ENCODE peak calls at places on chromosomes 4 and X, in eight cellular contexts. A is HFFc6, O is epithelial cell of proximal tubule, C is GM13976, B is body of pancreas, E is fibroblast of villous mesenchyme, K is hepatocyte, D is neural progenitor cell. J is an unnamed sample.

GRCh38 chr4:174214102-174214878 is 69.2 kb downstream of the FBXO8 start:
- DNase-seq in A (no peak), B (no peak), C (peak; percentile 34), D (peak; percentile 82), K (peak; percentile 33), E (peak; percentile 73), O (no peak), J (peak; percentile 29)

GRCh38 chrX:155020591-155020990 is 1.9 kb downstream of the F8 start:
- DNase-seq in D (no peak), B (no peak), E (no peak), C (no peak), K (no peak), O (no peak), A (no peak), J (no peak)

GRCh38 chrX:119410027-119410819 is 11.1 kb downstream of the SLC25A43 start:
- DNase-seq in B (peak; percentile 58), O (no peak), D (no peak), C (no peak), E (peak; percentile 84), A (peak; percentile 90), K (peak; percentile 36), J (no peak)

GRCh38 chr4:145954924-145955339 is 16.3 kb upstream of the ZNF827 start:
- DNase-seq in E (peak; percentile 91), A (peak; percentile 84), D (no peak), B (no peak), O (peak; percentile 77), K (peak; percentile 47), C (no peak), J (no peak)

GRCh38 chr4:56301181-56302076 is 85.9 kb downstream of the AASDH start:
- DNase-seq in K (peak; percentile 91), E (peak; percentile 87), A (peak; percentile 90), C (peak; percentile 60), B (peak; percentile 76), D (peak; percentile 84), O (peak; percentile 77), J (peak; percentile 54)

GRCh38 chr4:159191989-159192388 is 89.1 kb downstream of the RAPGEF2 start:
- DNase-seq in K (peak; percentile 52), A (peak; percentile 76), B (no peak), C (no peak), O (peak; percentile 33), D (peak; percentile 70), E (peak; percentile 53), J (no peak)

GRCh38 chr4:147160908-147161513 is 215.3 kb upstream of the TTC29 start:
- DNase-seq in D (peak; percentile 73), K (peak; percentile 78), C (peak; percentile 70), E (peak; percentile 69), O (no peak), B (no peak), A (peak; percentile 45), J (peak; percentile 64)

GRCh38 chr4:62457356-62457755 is 1257.2 kb downstream of the ADGRL3 start:
- DNase-seq in C (no peak), A (no peak), O (no peak), B (no peak), K (no peak), E (no peak), D (no peak), J (no peak)

GRCh38 chr4:64682946-64683345 is 273.7 kb upstream of the TECRL start:
- DNase-seq in D (no peak), A (no peak), E (no peak), B (no peak), O (no peak), K (no peak), C (no peak), J (no peak)

GRCh38 chr4:27692098-27692679 is 831.5 kb downstream of the STIM2 start:
- DNase-seq in O (peak; percentile 6), A (peak; percentile 67), D (peak; percentile 40), K (peak; percentile 48), B (no peak), C (no peak), E (peak; percentile 35), J (peak; percentile 15)

GRCh38 chr4:82515705-82516104 is 46.1 kb downstream of the TMEM150C start:
- DNase-seq in B (peak; percentile 16), D (no peak), O (peak; percentile 31), E (peak; percentile 25), K (no peak), A (peak; percentile 45), C (no peak), J (no peak)

GRCh38 chrX:74419861-74420193 is 1.5 kb upstream of the SLC16A2 start:
- DNase-seq in E (no peak), B (no peak), O (no peak), D (peak; percentile 32), K (peak; percentile 37), A (no peak), C (no peak), J (no peak)

GRCh38 chrX:113833656-113834055 is 750.2 kb upstream of the HTR2C start:
- DNase-seq in K (no peak), A (no peak), E (peak; percentile 5), D (no peak), B (no peak), C (no peak), O (no peak), J (no peak)

GRCh38 chr4:137587796-137588195 is 55.5 kb upstream of the PCDH18 start:
- DNase-seq in B (no peak), A (no peak), C (no peak), O (no peak), E (no peak), D (no peak), K (no peak), J (no peak)

GRCh38 chr4:128286474-128287158 is 997 bp downstream of the PGRMC2 start:
- DNase-seq in B (no peak), C (peak; percentile 62), K (peak; percentile 63), E (peak; percentile 70), A (peak; percentile 27), D (peak; percentile 34), O (no peak), J (peak; percentile 55)

DNA sequence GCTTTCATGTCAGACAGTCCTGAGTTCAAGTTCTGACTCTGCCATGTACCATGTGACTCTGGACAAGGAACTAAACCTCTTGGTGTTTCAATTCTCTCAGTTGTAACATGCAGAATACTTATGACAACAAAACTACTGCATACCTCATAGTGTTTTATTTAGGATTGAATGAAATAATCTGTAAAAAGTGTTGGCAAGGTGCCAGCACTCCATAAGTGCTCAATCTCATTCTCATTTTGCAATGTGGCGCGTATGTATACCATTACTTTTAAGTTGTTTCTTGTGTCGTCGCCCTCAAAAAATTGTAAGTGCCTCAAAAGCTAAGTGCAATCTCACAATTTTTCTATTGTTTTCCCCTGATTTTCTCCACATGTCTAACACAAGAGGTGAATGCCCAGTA is 62.5 kb downstream of the IGSF1 start:
- DNase-seq in C (no peak), O (no peak), E (no peak), B (no peak), A (no peak), D (no peak), K (no peak), J (no peak)
- TF ChIP-seq CTCF in C (no peak), O (no peak), E (no peak), B (no peak), A (no peak), D (no peak), K (no peak), J (no peak)

DNA sequence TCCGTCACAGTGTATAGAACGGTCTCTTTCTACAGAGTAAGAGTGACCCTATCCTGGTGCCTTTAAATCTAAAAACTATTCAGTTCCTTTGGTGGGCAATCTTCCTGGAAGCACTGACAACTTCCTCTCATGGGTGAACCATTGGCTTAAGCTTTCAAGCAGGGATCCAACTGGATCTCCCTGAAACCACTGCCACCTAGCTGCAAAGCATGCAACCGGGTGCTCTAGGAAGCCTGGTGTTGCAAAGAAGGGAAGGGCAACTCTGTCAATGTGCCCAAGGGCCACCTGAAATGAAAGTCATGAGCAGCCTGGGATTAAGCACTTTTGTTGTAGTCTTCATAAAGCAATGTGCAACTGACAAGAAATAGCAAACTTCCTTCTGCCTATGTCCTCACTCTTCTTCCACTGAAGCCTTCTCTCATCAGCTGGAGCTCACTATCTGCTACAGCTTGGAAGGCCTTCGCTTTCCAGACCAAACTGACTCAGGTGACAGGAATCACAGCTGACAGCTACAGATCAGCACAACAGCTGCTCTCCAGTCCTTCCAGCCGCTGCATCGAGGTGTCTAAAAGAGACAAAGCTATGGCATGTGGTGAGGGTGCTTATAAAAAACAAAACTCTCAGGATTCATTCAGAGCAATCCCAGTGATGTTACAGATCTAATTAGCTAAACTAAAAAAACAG is 46.1 kb downstream of the SETD7 start:
- DNase-seq in O (no peak), C (no peak), K (peak; percentile 46), B (peak; percentile 27), A (no peak), D (peak; percentile 59), E (peak; percentile 20), J (no peak)
- TF ChIP-seq CTCF in O (peak; percentile 68), C (no peak), K (peak; percentile 47), B (peak; percentile 15), A (peak; percentile 63), D (peak; percentile 57), E (peak; percentile 49), J (peak; percentile 29)

GRCh38 chr4:76614589-76614988 is 179.6 kb downstream of the SHROOM3 start:
- DNase-seq in K (no peak), C (no peak), B (no peak), D (no peak), A (peak; percentile 68), E (peak; percentile 33), O (no peak), J (no peak)
- TF ChIP-seq CTCF in K (no peak), C (no peak), B (no peak), D (no peak), A (no peak), E (no peak), O (no peak), J (no peak)

GRCh38 chr4:15197005-15197404 is 194.7 kb downstream of the CPEB2 start:
- DNase-seq in O (no peak), B (no peak), C (no peak), D (peak; percentile 45), K (peak; percentile 35), E (peak; percentile 40), A (peak; percentile 22), J (no peak)
- TF ChIP-seq CTCF in O (peak; percentile 57), B (no peak), C (no peak), D (peak; percentile 59), K (peak; percentile 44), E (peak; percentile 53), A (peak; percentile 65), J (no peak)

DNA sequence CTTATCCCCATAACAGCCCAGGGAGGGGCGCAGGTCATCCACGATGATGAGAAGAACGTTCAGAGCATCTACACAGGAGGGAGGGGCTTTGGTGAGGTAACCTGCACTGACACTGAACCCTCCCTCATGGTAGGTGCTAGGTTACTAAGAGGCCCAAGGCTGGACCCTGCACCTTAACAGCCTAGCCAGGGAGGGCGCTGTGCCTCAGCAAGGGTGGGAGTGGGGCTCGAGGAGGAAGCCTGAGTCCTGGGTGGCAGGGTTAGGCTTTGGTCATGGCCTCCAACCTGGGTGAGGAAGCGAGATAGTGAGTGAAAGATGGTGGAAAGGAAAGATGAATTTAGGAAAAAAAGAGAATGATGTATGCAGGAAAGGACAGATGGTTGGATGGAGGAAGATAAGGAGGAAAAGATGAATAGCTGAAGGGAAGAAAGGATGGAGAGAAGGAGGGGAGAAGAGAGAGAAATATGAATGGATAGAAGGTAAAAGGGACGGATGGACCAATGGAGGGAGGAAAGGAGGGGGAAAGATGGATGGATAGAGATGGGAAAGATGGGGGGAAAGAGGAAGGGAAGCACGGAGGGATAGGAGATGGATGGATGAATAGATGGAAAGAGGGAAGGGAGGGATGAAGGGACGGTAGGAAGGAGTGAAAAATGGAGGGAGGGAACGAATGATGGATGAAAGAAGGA is 736 bp downstream of the IDS start:
- DNase-seq in C (peak; percentile 59), O (no peak), K (peak; percentile 41), B (peak; percentile 17), A (no peak), D (peak; percentile 27), E (no peak), J (peak; percentile 62)
- TF ChIP-seq CTCF in C (peak; percentile 61), O (peak; percentile 46), K (peak; percentile 25), B (no peak), A (peak; percentile 64), D (peak; percentile 46), E (peak; percentile 30), J (peak; percentile 51)